ENCODE peak calls at places on chromosome 12, in seven cellular contexts. C, F, P, D, V, W and T are unnamed samples.
A peak's percentile ranks its signal among the peaks of the same experiment; 100 is the strongest.

GRCh38 chr12:52352951-52353350 is 14.3 kb downstream of the KRT85 start:
- DNase-seq in C (no peak), F (no peak), P (no peak), D (no peak), V (no peak), W (no peak), T (no peak)

GRCh38 chr12:25996677-25997076 is 38.2 kb downstream of the RASSF8 start:
- DNase-seq in C (no peak), F (no peak), P (no peak), D (no peak), V (no peak), W (no peak), T (no peak)

GRCh38 chr12:65098364-65098763 is 22.7 kb downstream of the WIF1 start:
- DNase-seq in C (no peak), F (no peak), P (no peak), D (no peak), V (no peak), W (no peak), T (no peak)

GRCh38 chr12:39764944-39765560 is 145.4 kb upstream of the ABCD2 start:
- DNase-seq in C (no peak), F (no peak), P (no peak), D (no peak), V (no peak), W (no peak), T (peak; percentile 82)

GRCh38 chr12:26028953-26029740 is 70.7 kb downstream of the RASSF8 start:
- DNase-seq in C (peak; percentile 29), F (no peak), P (no peak), D (no peak), V (no peak), W (no peak), T (peak; percentile 86)

GRCh38 chr12:51773145-51773869 is 75.2 kb downstream of the FIGNL2 start:
- DNase-seq in C (no peak), F (no peak), P (no peak), D (no peak), V (no peak), W (no peak), T (peak; percentile 89)

GRCh38 chr12:15688838-15689237 is 100.3 kb downstream of the EPS8 start:
- DNase-seq in C (no peak), F (no peak), P (no peak), D (no peak), V (no peak), W (no peak), T (no peak)

GRCh38 chr12:92942905-92943304 is 13.8 kb upstream of the EEA1 start:
- DNase-seq in C (no peak), F (no peak), P (no peak), D (no peak), V (no peak), W (no peak), T (peak; percentile 64)

GRCh38 chr12:107684029-107684790 is 1.4 kb upstream of the PWP1 start:
- DNase-seq in C (no peak), F (no peak), P (no peak), D (no peak), V (no peak), W (no peak), T (peak; percentile 8)

GRCh38 chr12:101552277-101552676 is 42.5 kb upstream of the MYBPC1 start:
- DNase-seq in C (peak; percentile 29), F (no peak), P (no peak), D (no peak), V (peak; percentile 52), W (no peak), T (peak; percentile 75)

GRCh38 chr12:49491823-49492222 is 47.0 kb upstream of the KCNH3 start:
- DNase-seq in C (no peak), F (no peak), P (no peak), D (no peak), V (no peak), W (no peak), T (peak; percentile 27)

GRCh38 chr12:70043490-70044138 is 199.6 kb upstream of the CNOT2 start:
- DNase-seq in C (no peak), F (no peak), P (no peak), D (peak; percentile 29), V (no peak), W (peak; percentile 13), T (no peak)

GRCh38 chr12:48197549-48197966 is 5.5 kb downstream of the OR10AD1 start:
- DNase-seq in C (no peak), F (peak; percentile 15), P (no peak), D (no peak), V (no peak), W (peak; percentile 27), T (peak; percentile 61)

GRCh38 chr12:71431991-71432390 is 7.6 kb upstream of the LGR5 start:
- DNase-seq in C (no peak), F (no peak), P (no peak), D (no peak), V (no peak), W (no peak), T (no peak)

GRCh38 chr12:76398106-76398505 is 49.9 kb upstream of the BBS10 start:
- DNase-seq in C (no peak), F (no peak), P (no peak), D (no peak), V (no peak), W (no peak), T (peak; percentile 11)

GRCh38 chr12:76399040-76399439 is 50.8 kb upstream of the BBS10 start:
- DNase-seq in C (no peak), F (no peak), P (no peak), D (no peak), V (no peak), W (no peak), T (no peak)

GRCh38 chr12:76400136-76400535 is 51.9 kb upstream of the BBS10 start:
- DNase-seq in C (no peak), F (no peak), P (no peak), D (no peak), V (no peak), W (no peak), T (no peak)

GRCh38 chr12:76407710-76408109 is 59.5 kb upstream of the BBS10 start:
- DNase-seq in C (no peak), F (no peak), P (no peak), D (no peak), V (no peak), W (no peak), T (no peak)

DNA sequence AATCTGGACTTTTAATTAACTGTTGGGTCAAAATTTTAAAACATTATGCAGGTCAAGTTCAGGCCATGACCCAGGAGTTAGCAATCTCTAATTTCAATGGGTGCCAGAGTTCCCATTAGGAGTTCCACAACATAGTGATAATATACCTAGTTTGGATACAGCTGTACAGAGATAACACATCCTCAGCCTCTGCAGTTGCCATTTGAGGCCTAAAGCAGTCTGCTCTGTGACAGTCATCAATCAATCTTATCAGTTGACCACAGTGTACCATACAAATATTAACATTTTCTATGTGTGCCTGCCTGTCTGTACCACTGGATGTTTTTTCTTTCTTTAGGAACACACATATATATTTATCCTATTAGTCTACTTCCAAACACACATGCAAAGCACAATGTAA is 54.0 kb upstream of the BBS10 start:
- DNase-seq in C (no peak), F (no peak), P (no peak), D (no peak), V (no peak), W (no peak), T (no peak)
- H3K27me3 ChIP-seq in C (no peaks in the 10 kb centered on the region), F (no peaks in the 10 kb centered on the region), P (no peaks in the 10 kb centered on the region), D (no peaks in the 10 kb centered on the region), V (no peaks in the 10 kb centered on the region), W (no peaks in the 10 kb centered on the region), T (no peaks in the 10 kb centered on the region)

DNA sequence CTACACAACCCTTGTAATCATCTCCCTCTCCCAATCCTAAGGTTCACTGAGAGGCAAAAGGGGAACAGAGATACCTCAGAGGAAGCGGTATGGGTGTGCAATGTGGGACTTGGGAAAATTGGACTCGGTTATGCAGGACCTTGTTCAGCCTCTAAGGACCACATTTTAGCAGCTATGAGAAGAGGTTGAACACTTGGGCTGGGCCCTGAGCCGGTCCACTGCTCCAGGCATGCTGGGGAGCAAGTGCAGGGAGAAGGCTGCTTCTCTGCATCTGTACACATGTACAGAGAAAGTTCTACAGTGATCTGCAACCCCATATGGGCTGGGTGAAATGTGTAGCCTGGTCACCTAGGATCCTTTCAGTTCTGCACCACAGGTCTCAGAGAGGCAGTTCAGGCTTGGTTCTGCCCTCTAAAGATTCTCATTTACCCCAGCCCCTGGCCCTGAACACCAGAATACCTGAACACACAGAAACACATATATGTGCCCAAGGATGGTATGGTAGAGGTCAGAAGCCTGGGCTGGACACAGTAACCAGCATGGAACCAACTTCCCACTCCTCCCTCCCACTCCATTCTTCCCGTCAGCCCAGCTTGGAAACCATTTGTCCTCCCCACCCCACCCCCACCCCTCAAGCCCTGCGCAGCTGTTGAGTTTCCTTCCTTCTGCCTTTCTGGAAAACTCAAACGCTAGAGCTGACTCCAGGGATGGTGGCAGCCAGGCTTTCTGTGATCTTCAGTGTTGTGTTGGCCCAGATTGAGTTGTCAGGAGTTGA is 10.3 kb downstream of the HOXC5 start:
- DNase-seq in C (no peak), F (no peak), P (no peak), D (no peak), V (no peak), W (no peak), T (no peak)
- H3K27me3 ChIP-seq in C (peaks cover 3% of the 10 kb centered on the region), F (peaks cover 5% of the 10 kb centered on the region), P (peaks cover 17% of the 10 kb centered on the region), D (no peaks in the 10 kb centered on the region), V (peaks cover 7% of the 10 kb centered on the region), W (peaks cover 98% of the 10 kb centered on the region), T (no peaks in the 10 kb centered on the region)

DNA sequence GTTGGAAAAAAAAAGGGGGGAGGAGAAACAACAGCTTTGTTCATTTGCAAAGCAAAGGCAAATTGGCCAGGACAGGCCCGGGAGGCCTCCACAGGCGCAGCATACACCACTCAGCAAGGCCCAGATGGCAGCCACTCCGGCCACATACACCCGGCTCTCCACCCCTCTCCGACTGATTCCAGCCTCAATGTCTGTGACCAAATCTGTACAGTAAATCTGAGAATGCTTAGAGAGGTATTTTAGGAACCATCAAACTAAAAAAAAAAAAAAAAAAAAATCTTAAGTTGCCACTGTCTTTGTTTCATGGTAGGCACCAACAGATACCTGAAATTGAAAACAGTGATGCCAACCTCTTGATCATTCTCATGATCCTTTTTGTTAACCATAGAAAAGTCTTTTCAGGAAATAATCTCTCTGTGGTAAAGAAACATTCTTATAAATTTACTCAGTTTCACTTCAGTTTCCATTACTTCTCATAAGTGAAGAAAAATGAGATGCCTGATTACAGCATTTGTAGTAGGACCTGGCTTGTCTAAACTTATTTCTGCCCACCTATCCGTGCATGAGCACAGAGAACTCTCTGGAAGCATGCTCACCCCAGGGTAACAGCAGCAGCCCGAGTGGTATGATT is 20.2 kb downstream of the VPS37B start:
- DNase-seq in C (no peak), F (peak; percentile 70), P (peak; percentile 53), D (peak; percentile 39), V (no peak), W (no peak), T (peak; percentile 63)
- H3K27me3 ChIP-seq in C (no peaks in the 10 kb centered on the region), F (no peaks in the 10 kb centered on the region), P (no peaks in the 10 kb centered on the region), D (no peaks in the 10 kb centered on the region), V (no peaks in the 10 kb centered on the region), W (no peaks in the 10 kb centered on the region), T (no peaks in the 10 kb centered on the region)

GRCh38 chr12:24071842-24072241 is 122.4 kb upstream of the SOX5 start:
- DNase-seq in C (no peak), F (no peak), P (no peak), D (no peak), V (no peak), W (no peak), T (no peak)

GRCh38 chr12:24073170-24073810 is 123.8 kb upstream of the SOX5 start:
- DNase-seq in C (no peak), F (no peak), P (no peak), D (no peak), V (no peak), W (no peak), T (no peak)

GRCh38 chr12:24072302-24072701 is 122.8 kb upstream of the SOX5 start:
- DNase-seq in C (no peak), F (no peak), P (no peak), D (no peak), V (no peak), W (no peak), T (no peak)

GRCh38 chr12:24066865-24067264 is 117.4 kb upstream of the SOX5 start:
- DNase-seq in C (no peak), F (no peak), P (no peak), D (no peak), V (no peak), W (no peak), T (no peak)

GRCh38 chr12:24069532-24070395 is 120.3 kb upstream of the SOX5 start:
- DNase-seq in C (no peak), F (no peak), P (no peak), D (no peak), V (no peak), W (no peak), T (no peak)
- H3K27me3 ChIP-seq in C (no peaks in the 10 kb centered on the region), F (no peaks in the 10 kb centered on the region), P (no peaks in the 10 kb centered on the region), D (no peaks in the 10 kb centered on the region), V (no peaks in the 10 kb centered on the region), W (no peaks in the 10 kb centered on the region), T (no peaks in the 10 kb centered on the region)